ENCODE peak calls at places on chromosomes 2 and 18, in ten cellular contexts. X is stimulated activated CD4-positive, alpha-beta T cell treated with anti-CD3 and anti-CD28 coated beads, Interleukin-4, amount 100 ng/mL, for 48 hours; R is hippocampal formation; L is amygdala; C is neural crest cell; B is posterior cingulate gyrus; G is effector memory CD4-positive, alpha-beta T cell; E is psoas muscle; S is T-helper 9 cell; Z is ovary. T is an unnamed sample.

GRCh38 chr2:71000780-71001591 is 6.3 kb upstream of the TEX261 start:
- DNase-seq in X (peak; percentile 78), R (peak; percentile 23), L (peak; percentile 23), C (peak; percentile 76), B (peak; percentile 72), G (peak; percentile 58), E (peak; percentile 72), S (peak; percentile 75), Z (peak; percentile 77), T (peak; percentile 72)

GRCh38 chr2:187360286-187360685 is 87.8 kb downstream of the CALCRL start:
- DNase-seq in X (no peak), R (no peak), L (no peak), C (no peak), B (no peak), G (no peak), E (no peak), S (no peak), Z (no peak), T (no peak)

GRCh38 chr2:130183500-130184373 is 1.7 kb downstream of the MZT2B start:
- DNase-seq in X (no peak), R (peak; percentile 23), L (peak; percentile 22), C (peak; percentile 46), B (peak; percentile 37), G (no peak), E (peak; percentile 32), S (no peak), Z (peak; percentile 75), T (no peak)

GRCh38 chr2:102618452-102619413 is 620 bp upstream of the SLC9A2 start:
- DNase-seq in X (peak; percentile 22), R (no peak), L (no peak), C (peak; percentile 23), B (no peak), G (no peak), E (peak; percentile 58), S (no peak), Z (no peak), T (no peak)

GRCh38 chr18:80149667-80150066 is 40.6 kb downstream of the ADNP2 start:
- DNase-seq in X (no peak), R (no peak), L (no peak), C (no peak), B (no peak), G (no peak), E (no peak), S (no peak), Z (no peak), T (no peak)

GRCh38 chr2:43104763-43105162 is 121.6 kb downstream of the ZFP36L2 start:
- DNase-seq in X (no peak), R (no peak), L (no peak), C (no peak), B (no peak), G (no peak), E (no peak), S (no peak), Z (peak; percentile 27), T (no peak)

GRCh38 chr2:44110444-44110843 is 58.2 kb upstream of the PPM1B start:
- DNase-seq in X (no peak), R (no peak), L (no peak), C (no peak), B (no peak), G (no peak), E (no peak), S (no peak), Z (no peak), T (no peak)

GRCh38 chr2:60998628-60999545 is 18.6 kb upstream of the PEX13 start:
- DNase-seq in X (no peak), R (peak; percentile 65), L (no peak), C (no peak), B (no peak), G (no peak), E (no peak), S (no peak), Z (no peak), T (no peak)

GRCh38 chr2:235639885-235640284 is 146.0 kb downstream of the AGAP1 start:
- DNase-seq in X (no peak), R (no peak), L (no peak), C (no peak), B (no peak), G (no peak), E (no peak), S (no peak), Z (no peak), T (no peak)

GRCh38 chr2:68253211-68254068 is 1.1 kb upstream of the PPP3R1 start:
- DNase-seq in X (peak; percentile 13), R (no peak), L (no peak), C (no peak), B (no peak), G (no peak), E (no peak), S (no peak), Z (no peak), T (no peak)

GRCh38 chr2:74244286-74244685 is 45.9 kb downstream of the MTHFD2 start:
- DNase-seq in X (no peak), R (no peak), L (no peak), C (no peak), B (no peak), G (no peak), E (no peak), S (no peak), Z (no peak), T (no peak)

GRCh38 chr18:48049757-48050156 is 119.3 kb upstream of the SMAD2 start:
- DNase-seq in X (no peak), R (no peak), L (no peak), C (no peak), B (no peak), G (no peak), E (no peak), S (no peak), Z (no peak), T (no peak)

GRCh38 chr2:1632006-1632348 is 112.3 kb downstream of the PXDN start:
- DNase-seq in X (no peak), R (no peak), L (no peak), C (no peak), B (no peak), G (no peak), E (no peak), S (no peak), Z (no peak), T (no peak)

GRCh38 chr18:48996901-48997463 is 46.2 kb upstream of the SMAD7 start:
- DNase-seq in X (no peak), R (no peak), L (no peak), C (no peak), B (no peak), G (peak; percentile 25), E (no peak), S (peak; percentile 7), Z (no peak), T (no peak)

GRCh38 chr2:168687314-168687713 is 115.1 kb upstream of the NOSTRIN start:
- DNase-seq in X (no peak), R (no peak), L (no peak), C (no peak), B (peak; percentile 26), G (no peak), E (no peak), S (no peak), Z (no peak), T (no peak)

GRCh38 chr2:170396799-170397459 is 219.0 kb downstream of the MYO3B start:
- DNase-seq in X (no peak), R (peak; percentile 11), L (no peak), C (no peak), B (no peak), G (no peak), E (no peak), S (no peak), Z (no peak), T (no peak)

GRCh38 chr2:96687711-96688640 is 45.4 kb downstream of the FER1L5 start:
- DNase-seq in X (no peak), R (no peak), L (no peak), C (no peak), B (no peak), G (no peak), E (no peak), S (no peak), Z (no peak), T (no peak)

GRCh38 chr2:241822264-241822623 is 13.3 kb downstream of the NEU4 start:
- DNase-seq in X (no peak), R (no peak), L (no peak), C (no peak), B (no peak), G (no peak), E (no peak), S (no peak), Z (no peak), T (no peak)

GRCh38 chr2:183614797-183615429 is 490.7 kb downstream of the NUP35 start:
- DNase-seq in X (no peak), R (peak; percentile 11), L (no peak), C (no peak), B (no peak), G (no peak), E (peak; percentile 13), S (no peak), Z (no peak), T (no peak)

GRCh38 chr2:38076250-38076709 is 329 bp upstream of the CYP1B1 start:
- DNase-seq in X (peak; percentile 62), R (no peak), L (peak; percentile 26), C (peak; percentile 40), B (peak; percentile 28), G (no peak), E (peak; percentile 78), S (no peak), Z (peak; percentile 76), T (peak; percentile 58)

GRCh38 chr18:68928762-68929675 is 131.1 kb downstream of the CCDC102B start:
- DNase-seq in X (no peak), R (no peak), L (no peak), C (no peak), B (no peak), G (no peak), E (no peak), S (no peak), Z (no peak), T (no peak)

GRCh38 chr2:13919981-13920382 is 712.5 kb upstream of the LRATD1 start:
- DNase-seq in X (no peak), R (no peak), L (no peak), C (no peak), B (no peak), G (no peak), E (no peak), S (no peak), Z (no peak), T (no peak)

GRCh38 chr2:219595250-219595649 is 2.4 kb upstream of the STK11IP start:
- DNase-seq in X (no peak), R (no peak), L (no peak), C (no peak), B (no peak), G (no peak), E (no peak), S (no peak), Z (peak; percentile 82), T (no peak)

GRCh38 chr2:232488097-232488711 is 570 bp upstream of the ECEL1 start:
- DNase-seq in X (no peak), R (no peak), L (no peak), C (no peak), B (no peak), G (no peak), E (no peak), S (no peak), Z (peak; percentile 33), T (no peak)

GRCh38 chr18:74796928-74797576 is 199.4 kb downstream of the ZNF407 start:
- DNase-seq in X (no peak), R (no peak), L (no peak), C (no peak), B (no peak), G (no peak), E (no peak), S (no peak), Z (no peak), T (no peak)

GRCh38 chr18:34223164-34223892 is 1.4 kb downstream of the NOL4 start:
- DNase-seq in X (no peak), R (no peak), L (no peak), C (no peak), B (peak; percentile 16), G (no peak), E (no peak), S (no peak), Z (no peak), T (peak; percentile 10)

GRCh38 chr2:151644580-151644979 is 89.7 kb downstream of the NEB start:
- DNase-seq in X (no peak), R (no peak), L (no peak), C (no peak), B (no peak), G (no peak), E (no peak), S (no peak), Z (no peak), T (no peak)